ENCODE peak calls at places on chromosomes 7 and 10, in four cellular contexts. Q is right atrium auricular region, C is ovary, E is heart right ventricle. G is an unnamed sample.
A peak's percentile ranks its signal among the peaks of the same experiment; 100 is the strongest.

GRCh38 chr7:64951250-64951848 is 39.5 kb downstream of the ZNF117 start:
- DNase-seq in E (no peak), C (no peak), Q (no peak), G (no peak)

GRCh38 chr10:88318803-88319202 is 264.3 kb downstream of the RNLS start:
- DNase-seq in E (no peak), Q (no peak), C (no peak), G (no peak)

GRCh38 chr7:845731-846130 is 13.5 kb downstream of the SUN1 start:
- DNase-seq in C (no peak), E (no peak), Q (no peak), G (no peak)

GRCh38 chr10:77526861-77527617 is 110.6 kb downstream of the KCNMA1 start:
- DNase-seq in C (no peak), Q (no peak), E (no peak), G (no peak)

GRCh38 chr7:149883452-149883861 is 9.7 kb downstream of the ATP6V0E2 start:
- DNase-seq in Q (no peak), C (no peak), E (peak; percentile 58), G (peak; percentile 72)

GRCh38 chr10:44066211-44066837 is 318.6 kb downstream of the CXCL12 start:
- DNase-seq in E (no peak), C (no peak), Q (no peak), G (no peak)

GRCh38 chr7:17007841-17008240 is 126.1 kb upstream of the AGR3 start:
- DNase-seq in Q (no peak), C (no peak), E (no peak), G (no peak)

GRCh38 chr10:113945075-113945686 is 90.7 kb downstream of the NHLRC2 start:
- DNase-seq in Q (peak; percentile 32), E (no peak), C (no peak), G (no peak)

GRCh38 chr7:80307251-80307856 is 172.7 kb downstream of the GNAI1 start:
- DNase-seq in C (no peak), Q (no peak), E (no peak), G (no peak)

GRCh38 chr7:115113776-115114175 is 191.9 kb downstream of the MDFIC start:
- DNase-seq in Q (no peak), E (no peak), C (no peak), G (no peak)

GRCh38 chr7:51459809-51460208 is 143.2 kb upstream of the COBL start:
- DNase-seq in E (no peak), Q (no peak), C (no peak), G (no peak)

GRCh38 chr7:21953766-21954165 is 8.1 kb upstream of the CDCA7L start:
- DNase-seq in E (no peak), Q (no peak), C (no peak), G (no peak)

GRCh38 chr7:57505176-57505575 is 55.2 kb downstream of the ZNF716 start:
- DNase-seq in Q (no peak), E (no peak), C (no peak), G (no peak)

GRCh38 chr7:137421389-137421788 is 77.9 kb upstream of the PTN start:
- DNase-seq in E (no peak), C (no peak), Q (no peak), G (no peak)

GRCh38 chr10:120478401-120478800 is 21.4 kb downstream of the PLPP4 start:
- DNase-seq in C (no peak), E (no peak), Q (no peak), G (no peak)

GRCh38 chr10:101489355-101489754 is 98.7 kb downstream of the POLL start:
- DNase-seq in C (no peak), Q (no peak), E (no peak), G (no peak)

GRCh38 chr7:145644426-145645154 is 472.0 kb upstream of the CNTNAP2 start:
- DNase-seq in C (no peak), E (no peak), Q (no peak), G (no peak)

GRCh38 chr7:44400033-44400511 is 74.7 kb upstream of the CAMK2B start:
- DNase-seq in Q (no peak), C (no peak), E (no peak), G (no peak)

GRCh38 chr10:79018591-79019011 is 50.2 kb upstream of the ZMIZ1 start:
- DNase-seq in E (no peak), Q (no peak), C (no peak), G (peak; percentile 18)

GRCh38 chr10:114031113-114031512 is 12.6 kb upstream of the ADRB1 start:
- DNase-seq in C (no peak), E (no peak), Q (no peak), G (no peak)

GRCh38 chr10:13346280-13346819 is 1.7 kb downstream of the SEPHS1 start:
- DNase-seq in E (peak; percentile 16), Q (no peak), C (peak; percentile 30), G (no peak)

GRCh38 chr7:96778263-96778662 is 68.6 kb upstream of the SEM1 start:
- DNase-seq in C (no peak), E (no peak), Q (no peak), G (no peak)

GRCh38 chr7:133629696-133630095 is 376.8 kb downstream of the EXOC4 start:
- DNase-seq in E (no peak), C (no peak), Q (no peak), G (no peak)

GRCh38 chr7:151840088-151840910 is 36.6 kb downstream of the PRKAG2 start:
- DNase-seq in E (no peak), C (no peak), Q (no peak), G (no peak)
- TF ChIP-seq CTCF in E (no peak), C (no peak), Q (no peak), G (no peak)

GRCh38 chr7:71657386-71657785 is 525.4 kb downstream of the GALNT17 start:
- DNase-seq in Q (no peak), E (no peak), C (no peak), G (no peak)

GRCh38 chr7:71661671-71662224 is 529.8 kb downstream of the GALNT17 start:
- DNase-seq in C (no peak), Q (no peak), E (peak; percentile 60), G (no peak)

DNA sequence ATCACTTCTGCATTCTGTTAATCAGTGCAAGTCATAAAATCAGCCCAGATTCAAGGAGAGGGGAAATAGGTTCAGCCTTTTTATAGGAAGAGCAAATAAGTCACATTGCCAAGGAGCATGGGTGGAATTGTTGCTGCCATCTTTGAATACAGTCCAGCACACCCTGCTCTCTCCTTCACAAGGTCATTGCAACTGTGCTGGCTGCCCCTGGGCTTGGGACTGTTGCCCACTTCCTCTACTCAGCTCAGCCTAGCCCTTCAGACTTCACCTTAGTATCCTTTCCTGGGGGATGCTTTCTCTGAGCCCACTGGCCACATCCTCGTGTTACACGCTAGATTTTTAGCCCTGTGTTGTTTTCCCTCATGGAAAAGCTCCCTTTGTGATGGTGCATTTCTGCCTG is 527.7 kb downstream of the GALNT17 start:
- DNase-seq in Q (no peak), E (peak; percentile 56), C (no peak), G (no peak)
- H3K4me1 ChIP-seq in Q (no peaks in the 10 kb centered on the region), E (no peaks in the 10 kb centered on the region), C (no peaks in the 10 kb centered on the region), G (no peaks in the 10 kb centered on the region)

GRCh38 chr7:118844748-118845147 is 620.2 kb downstream of the ANKRD7 start:
- DNase-seq in E (no peak), C (no peak), Q (no peak), G (no peak)

GRCh38 chr7:118836933-118837332 is 612.4 kb downstream of the ANKRD7 start:
- DNase-seq in Q (no peak), C (no peak), E (no peak), G (no peak)

GRCh38 chr7:118843456-118843855 is 619.0 kb downstream of the ANKRD7 start:
- DNase-seq in C (no peak), Q (no peak), E (no peak), G (no peak)

DNA sequence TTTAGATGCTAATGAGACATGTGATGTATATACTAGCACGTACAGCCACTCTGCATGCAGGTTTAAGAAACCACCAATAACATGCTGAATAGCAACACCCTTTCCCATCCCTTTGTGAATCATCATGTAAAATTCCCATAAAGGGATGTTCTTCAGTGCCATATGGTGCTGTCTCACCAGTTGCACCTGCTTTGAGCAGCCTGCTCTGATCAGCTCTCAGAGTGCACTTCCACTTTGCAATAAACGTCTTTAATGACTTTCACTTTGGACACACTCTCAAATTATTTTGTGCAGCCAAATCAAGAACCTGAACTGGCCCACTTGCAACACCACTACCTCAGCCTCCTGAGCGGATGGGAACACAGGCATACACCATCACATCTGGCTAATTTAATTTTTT is 615.0 kb downstream of the ANKRD7 start:
- DNase-seq in E (no peak), Q (no peak), C (no peak), G (no peak)
- H3K4me3 ChIP-seq in E (no peak overlapping the region), Q (no peak overlapping the region), C (no peak overlapping the region), G (no peak overlapping the region)

DNA sequence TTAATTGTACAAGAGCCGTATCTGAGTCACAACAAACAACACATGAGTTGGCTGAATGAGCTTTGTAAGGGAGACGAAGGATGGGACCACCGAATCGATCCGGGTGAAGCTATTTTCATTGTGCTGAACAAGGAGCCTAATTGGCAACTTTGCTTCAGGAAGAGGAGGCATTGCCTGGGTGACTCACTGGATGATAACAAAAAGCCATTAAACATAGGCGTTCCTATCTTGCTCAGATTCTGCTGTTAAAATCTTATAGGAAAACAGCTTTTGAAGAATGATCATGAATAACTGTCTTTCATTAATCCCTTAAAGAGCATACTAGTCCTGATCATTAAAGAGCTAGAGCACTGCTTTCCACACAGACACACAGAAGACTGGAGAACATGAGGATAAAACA is 174.2 kb upstream of the IMMP2L start:
- DNase-seq in Q (no peak), C (no peak), E (no peak), G (no peak)
- TF ChIP-seq CTCF in Q (no peak), C (no peak), E (no peak), G (no peak)

DNA sequence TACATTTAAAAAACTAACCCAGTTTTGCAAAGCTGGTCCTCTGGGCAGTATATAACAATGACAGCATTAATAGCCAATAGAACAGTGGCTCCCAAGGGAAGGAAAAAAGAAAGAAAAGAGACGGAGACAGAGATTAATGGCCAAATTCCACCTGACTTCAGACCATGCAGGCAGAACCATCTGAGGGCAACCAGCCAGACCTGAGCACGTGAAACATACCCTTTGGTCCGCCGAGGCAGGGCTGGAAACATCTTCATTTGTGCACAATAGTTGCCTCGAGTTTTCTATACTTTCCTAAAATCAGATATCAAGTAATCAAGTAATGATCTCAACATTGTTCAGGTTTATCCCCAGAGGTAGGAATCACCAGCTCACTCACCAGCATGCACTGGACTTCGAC is 3.4 kb downstream of the SFXN4 start:
- DNase-seq in E (no peak), Q (no peak), C (no peak), G (no peak)
- H3K4me1 ChIP-seq in E (no peaks in the 10 kb centered on the region), Q (peaks cover 18% of the 10 kb centered on the region), C (peaks cover 2% of the 10 kb centered on the region), G (peaks cover 11% of the 10 kb centered on the region)